ENCODE peak calls at places on chromosome 16, in six cellular contexts. D is cardiac muscle cell, I is mesenchymal stem cell, L is A673, F is tibial artery, Y is osteoblast. V is an unnamed sample. For H3K9me3 and H3K36me3, the result is how much of the 10 kb centered on the place peaks cover.

GRCh38 chr16:19419691-19420060 is 2.0 kb downstream of the TMC5 start:
- DNase-seq in Y (peak), I (no peak), D (peak), L (no peak), F (no peak), V (peak)

GRCh38 chr16:86862596-86862995 is 284.2 kb downstream of the FOXL1 start:
- DNase-seq in Y (no peak), I (no peak), F (no peak), D (no peak), L (no peak), V (no peak)

GRCh38 chr16:67399749-67400704 is 6.7 kb upstream of the TPPP3 start:
- DNase-seq in F (no peak), Y (peak), D (no peak), L (no peak), I (no peak), V (no peak)

GRCh38 chr16:29898786-29899515 is 399 bp downstream of the SEZ6L2 start:
- DNase-seq in L (peak), Y (peak), F (no peak), D (no peak), I (peak), V (peak)

GRCh38 chr16:79176987-79177386 is 423.6 kb downstream of the MAF start:
- DNase-seq in F (no peak), L (no peak), I (no peak), Y (no peak), D (no peak), V (no peak)

GRCh38 chr16:88382491-88383400 is at the start of gene ZNF469:
- DNase-seq in D (peak), I (peak), F (no peak), L (no peak), Y (peak), V (peak)

GRCh38 chr16:51971184-51971583 is 575.8 kb downstream of the TOX3 start:
- DNase-seq in L (peak), F (no peak), I (peak), D (peak), Y (no peak), V (peak)

GRCh38 chr16:88662222-88662842 is 559 bp downstream of the MVD start:
- DNase-seq in I (peak), Y (peak), D (no peak), F (no peak), L (no peak), V (no peak)

GRCh38 chr16:50692999-50693781 is at the start of gene NOD2:
- DNase-seq in Y (peak), I (no peak), L (no peak), D (peak), F (no peak), V (no peak)

GRCh38 chr16:85090873-85091521 is 21.3 kb downstream of the CIBAR2 start:
- DNase-seq in I (peak), D (peak), L (no peak), Y (peak), F (no peak), V (no peak)

GRCh38 chr16:86884256-86884655 is 305.9 kb downstream of the FOXL1 start:
- DNase-seq in D (no peak), I (no peak), Y (no peak), L (no peak), F (no peak), V (peak)

GRCh38 chr16:55377840-55378239 is 53.8 kb downstream of the IRX6 start:
- DNase-seq in L (no peak), I (no peak), D (no peak), F (no peak), Y (no peak), V (no peak)

GRCh38 chr16:19698480-19699465 is 19.3 kb downstream of the KNOP1 start:
- DNase-seq in Y (peak), I (no peak), L (no peak), F (no peak), D (peak), V (no peak)

GRCh38 chr16:3716831-3717234 is 491 bp downstream of the TRAP1 start:
- DNase-seq in L (peak), D (peak), Y (peak), F (no peak), I (peak), V (peak)

GRCh38 chr16:28324235-28324886 is 32.0 kb downstream of the SBK1 start:
- DNase-seq in D (no peak), I (no peak), L (no peak), Y (peak), F (no peak), V (no peak)

GRCh38 chr16:89104303-89104702 is 10.7 kb downstream of the ACSF3 start:
- DNase-seq in Y (no peak), I (no peak), L (no peak), F (no peak), D (no peak), V (no peak)

GRCh38 chr16:4787627-4788482 is at the start of gene SEPTIN12:
- DNase-seq in D (no peak), Y (peak), I (no peak), L (no peak), F (no peak), V (no peak)

GRCh38 chr16:3839402-3840184 is 40.9 kb downstream of the CREBBP start:
- DNase-seq in F (no peak), D (no peak), Y (no peak), L (no peak), I (no peak), V (no peak)

GRCh38 chr16:23072769-23073549 is 76.3 kb downstream of the USP31 start:
- DNase-seq in I (peak), D (peak), L (no peak), F (no peak), Y (no peak), V (no peak)

GRCh38 chr16:67294927-67295326 is 15.6 kb downstream of the PLEKHG4 start:
- DNase-seq in I (peak), D (peak), L (no peak), Y (peak), F (no peak), V (no peak)

GRCh38 chr16:58399718-58400633 is 7.7 kb downstream of the GINS3 start:
- DNase-seq in D (no peak), L (no peak), F (no peak), Y (no peak), I (no peak), V (no peak)

GRCh38 chr16:67246945-67247697 is at the start of gene FHOD1:
- DNase-seq in D (peak), F (peak), Y (peak), I (peak), L (peak), V (peak)

GRCh38 chr16:86575754-86576557 is 2.4 kb upstream of the FOXL1 start:
- DNase-seq in I (peak), Y (peak), D (peak), L (peak), F (peak), V (peak)

GRCh38 chr16:58063377-58064076 is 38.0 kb downstream of the MMP15 start:
- DNase-seq in Y (peak), D (no peak), F (no peak), I (peak), L (no peak), V (no peak)

GRCh38 chr16:19284207-19284606 is 1.3 kb upstream of the CLEC19A start:
- DNase-seq in I (no peak), L (peak), F (no peak), Y (no peak), D (no peak), V (peak)

GRCh38 chr16:80507538-80507937 is 33.3 kb upstream of the DYNLRB2 start:
- DNase-seq in F (peak), D (no peak), L (no peak), Y (no peak), I (no peak), V (no peak)

GRCh38 chr16:14151256-14152030 is 80.3 kb downstream of the MRTFB start:
- DNase-seq in L (peak), I (peak), D (peak), Y (peak), F (no peak), V (no peak)

GRCh38 chr16:10992797-10993196 is 48.4 kb downstream of the CLEC16A start:
- DNase-seq in I (peak), L (peak), Y (peak), D (peak), F (no peak), V (peak)

GRCh38 chr16:57178793-57179212 is 7.0 kb downstream of the PSME3IP1 start:
- DNase-seq in L (no peak), Y (no peak), D (no peak), I (peak), F (no peak), V (peak)

GRCh38 chr16:6857575-6857974 is 475.1 kb upstream of the RBFOX1 start:
- DNase-seq in L (no peak), Y (no peak), D (no peak), I (no peak), F (no peak), V (no peak)

GRCh38 chr16:75491876-75492275 is 3.4 kb downstream of the CHST6 start:
- DNase-seq in I (no peak), D (no peak), L (peak), Y (peak), F (no peak), V (peak)

GRCh38 chr16:90047714-90048346 is 28.6 kb upstream of the DBNDD1 start:
- DNase-seq in F (no peak), Y (peak), L (no peak), I (no peak), D (no peak), V (no peak)

GRCh38 chr16:75458029-75458428 is 6.5 kb downstream of the TMEM170A start:
- DNase-seq in Y (no peak), L (no peak), D (no peak), I (no peak), F (no peak), V (no peak)

GRCh38 chr16:84341533-84342295 is 26.6 kb upstream of the ATP2C2 start:
- DNase-seq in L (no peak), D (no peak), I (no peak), F (no peak), Y (peak), V (no peak)

GRCh38 chr16:67396159-67396774 is 3.0 kb upstream of the TPPP3 start:
- DNase-seq in L (peak), Y (peak), I (peak), D (peak), F (peak), V (peak)

GRCh38 chr16:52957199-52957598 is 95.5 kb downstream of the CHD9NB start:
- DNase-seq in L (no peak), I (no peak), F (no peak), Y (no peak), D (no peak), V (no peak)

GRCh38 chr16:80527297-80527696 is 13.5 kb upstream of the DYNLRB2 start:
- DNase-seq in F (no peak), D (peak), L (peak), I (no peak), Y (peak), V (peak)

GRCh38 chr16:24609740-24610420 is 70.5 kb downstream of the RBBP6 start:
- DNase-seq in F (peak), Y (peak), L (peak), I (peak), D (peak), V (no peak)

GRCh38 chr16:24611310-24611709 is 71.9 kb downstream of the RBBP6 start:
- DNase-seq in F (no peak), Y (peak), L (no peak), I (no peak), D (no peak), V (no peak)

GRCh38 chr16:24612656-24613055 is 73.3 kb downstream of the RBBP6 start:
- DNase-seq in Y (no peak), L (no peak), D (no peak), F (no peak), I (no peak), V (no peak)

GRCh38 chr16:24609417-24609739 is 70.0 kb downstream of the RBBP6 start:
- DNase-seq in D (no peak), L (no peak), I (no peak), Y (no peak), F (no peak), V (no peak)

GRCh38 chr16:24610421-24610765 is 71.0 kb downstream of the RBBP6 start:
- DNase-seq in L (peak), I (peak), D (peak), Y (peak), F (no peak), V (no peak)
- H3K4me3 ChIP-seq in L (peak), I (peak), D (peak), Y (peak), F (peak), V (no peak)

GRCh38 chr16:31916056-31916488 is 42.5 kb downstream of the ZNF267 start:
- DNase-seq in D (no peak), Y (peak), L (no peak), F (no peak), I (no peak), V (no peak)
- H3K9me3 ChIP-seq in D (under half), Y (half or more), L (half or more), F (half or more), I (half or more), V (half or more)

GRCh38 chr16:31085873-31086628 is 2.7 kb downstream of the PRSS53 start:
- DNase-seq in D (no peak), Y (peak), I (no peak), L (no peak), F (no peak), V (no peak)
- H3K36me3 ChIP-seq in D (under half), Y (under half), I (half or more), L (under half), F (half or more), V (half or more)

GRCh38 chr16:26547681-26548080 is 519.0 kb upstream of the C16orf82 start:
- DNase-seq in F (no peak), D (no peak), L (no peak), I (no peak), Y (no peak), V (no peak)

GRCh38 chr16:26550111-26550610 is 516.6 kb upstream of the C16orf82 start:
- DNase-seq in Y (no peak), F (no peak), L (no peak), D (no peak), I (no peak), V (no peak)

GRCh38 chr16:26542198-26542597 is 524.5 kb upstream of the C16orf82 start:
- DNase-seq in F (no peak), Y (no peak), D (no peak), L (no peak), I (no peak), V (no peak)

DNA sequence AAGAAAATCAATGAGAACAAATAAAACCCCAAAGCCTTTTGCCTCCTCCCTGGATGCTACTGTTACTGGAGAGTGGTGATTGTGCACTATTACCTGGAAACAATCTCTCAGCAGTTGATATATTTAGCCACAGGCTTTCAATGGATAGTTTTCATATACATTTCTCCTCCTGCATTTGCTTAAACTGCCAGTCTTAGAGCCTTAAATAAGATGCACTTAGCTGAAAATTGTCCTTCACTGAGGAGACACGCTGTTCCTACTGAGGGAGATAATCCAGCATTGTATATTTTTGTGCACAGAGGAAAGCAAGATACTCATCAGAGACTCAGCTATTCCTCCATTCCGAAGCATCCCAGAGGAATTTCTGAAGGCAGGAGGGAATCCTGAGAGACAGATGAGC is 520.2 kb upstream of the C16orf82 start:
- DNase-seq in I (no peak), F (no peak), D (no peak), L (no peak), Y (no peak), V (no peak)
- H3K4me3 ChIP-seq in I (no peak), F (no peak), D (no peak), L (no peak), Y (no peak), V (no peak)

GRCh38 chr16:27106305-27106704 is 39.6 kb downstream of the C16orf82 start:
- DNase-seq in I (no peak), Y (no peak), F (no peak), L (no peak), D (no peak), V (no peak)
- H3K9me3 ChIP-seq in I (under half), Y (under half), F (under half), L (under half), D (under half), V (under half)

GRCh38 chr16:1633310-1633709 is 21.1 kb downstream of the CRAMP1 start:
- DNase-seq in F (no peak), Y (peak), I (no peak), L (no peak), D (no peak), V (no peak)
- H3K36me3 ChIP-seq in F (half or more), Y (half or more), I (half or more), L (under half), D (under half), V (under half)

GRCh38 chr16:53967172-53967571 is 263.2 kb downstream of the FTO start:
- DNase-seq in Y (no peak), F (no peak), L (peak), D (no peak), I (no peak), V (no peak)
- H3K4me3 ChIP-seq in Y (no peak), F (no peak), L (no peak), D (no peak), I (no peak), V (no peak)

DNA sequence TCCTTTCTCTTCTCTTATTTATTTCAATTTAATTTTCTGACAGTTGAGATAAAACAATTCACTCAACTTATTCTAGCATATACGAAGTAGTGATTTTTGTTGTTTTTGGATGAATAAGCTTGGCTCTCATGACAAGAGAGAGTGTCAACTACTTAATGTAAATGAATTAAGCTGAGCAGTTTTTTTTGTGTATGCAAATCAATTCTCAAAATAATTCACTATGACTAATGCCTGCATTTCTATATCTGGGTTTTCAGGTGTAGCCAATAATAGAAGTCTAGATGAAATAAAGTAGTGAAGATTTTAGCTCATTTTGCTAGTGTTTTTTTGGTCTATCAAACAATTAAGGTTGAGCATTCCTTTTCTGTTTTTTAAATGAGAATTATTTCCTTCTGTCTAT is 1354.0 kb downstream of the CDH8 start:
- DNase-seq in F (no peak), L (no peak), D (no peak), I (no peak), Y (no peak), V (no peak)
- H3K9me3 ChIP-seq in F (under half), L (under half), D (under half), I (under half), Y (under half), V (under half)

GRCh38 chr16:82636958-82637357 is 10.2 kb downstream of the CDH13 start:
- DNase-seq in I (no peak), F (no peak), Y (no peak), L (no peak), D (no peak), V (no peak)

GRCh38 chr16:82631701-82632685 is 5.2 kb downstream of the CDH13 start:
- DNase-seq in L (no peak), Y (peak), D (no peak), I (peak), F (no peak), V (no peak)

GRCh38 chr16:82636485-82636884 is 9.7 kb downstream of the CDH13 start:
- DNase-seq in Y (no peak), F (no peak), I (no peak), L (no peak), D (no peak), V (no peak)

GRCh38 chr16:82634955-82635610 is 8.3 kb downstream of the CDH13 start:
- DNase-seq in L (no peak), D (no peak), Y (no peak), I (no peak), F (no peak), V (no peak)

GRCh38 chr16:82633964-82634600 is 7.3 kb downstream of the CDH13 start:
- DNase-seq in Y (peak), D (peak), F (no peak), I (peak), L (no peak), V (peak)
- H3K36me3 ChIP-seq in Y (under half), D (under half), F (under half), I (under half), L (under half), V (under half)

DNA sequence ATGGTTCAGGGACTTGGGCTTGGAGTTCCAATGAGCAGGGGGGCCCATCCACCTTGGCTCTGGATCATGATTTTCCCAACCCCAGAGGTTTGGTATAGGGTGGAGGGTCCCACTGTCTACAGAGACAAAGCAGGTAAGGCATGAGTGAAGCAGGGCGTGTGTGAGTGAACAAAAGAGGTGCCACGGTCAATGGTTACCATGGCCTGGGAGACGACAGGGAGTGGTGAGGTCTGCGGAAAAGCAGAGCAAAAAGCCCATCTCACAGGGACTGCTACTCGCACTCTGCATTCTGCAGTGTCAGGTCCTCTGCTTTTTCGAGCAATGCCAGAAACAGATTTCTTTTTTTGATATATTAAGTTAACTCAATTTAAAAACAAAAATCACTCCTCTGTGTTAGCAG is 24.6 kb downstream of the MYH11 start:
- DNase-seq in I (no peak), F (no peak), Y (no peak), D (no peak), L (no peak), V (no peak)
- H3K4me3 ChIP-seq in I (no peak), F (no peak), Y (no peak), D (no peak), L (no peak), V (no peak)

V was measured in MG63.